ENCODE peak calls at places on chromosomes 11 and 22, in six cellular contexts. P, O, N, I, L and Y are unnamed samples.

GRCh38 chr11:87236368-87236767 is 198.6 kb downstream of the TMEM135 start:
- DNase-seq in P (no peak), O (no peak), N (no peak), I (no peak), L (no peak), Y (no peak)

GRCh38 chr11:8649361-8649760 is 33.1 kb downstream of the TRIM66 start:
- DNase-seq in P (no peak), O (no peak), N (no peak), I (no peak), L (peak; percentile 23), Y (peak; percentile 21)

GRCh38 chr22:49699476-49699875 is 128.2 kb downstream of the BRD1 start:
- DNase-seq in P (no peak), O (no peak), N (no peak), I (no peak), L (no peak), Y (no peak)

GRCh38 chr11:102237096-102237735 is 80.1 kb upstream of the BIRC3 start:
- DNase-seq in P (no peak), O (no peak), N (no peak), I (no peak), L (no peak), Y (peak; percentile 59)

GRCh38 chr11:63832336-63832735 is 6.6 kb upstream of the MARK2 start:
- DNase-seq in P (no peak), O (no peak), N (no peak), I (no peak), L (no peak), Y (no peak)

GRCh38 chr22:33000342-33001280 is 57.6 kb downstream of the SYN3 start:
- DNase-seq in P (peak; percentile 88), O (peak; percentile 3), N (no peak), I (peak; percentile 5), L (no peak), Y (no peak)

GRCh38 chr11:120708511-120709183 is 197.1 kb downstream of the GRIK4 start:
- DNase-seq in P (no peak), O (no peak), N (no peak), I (no peak), L (no peak), Y (no peak)

GRCh38 chr11:128902515-128903066 is 11.4 kb downstream of the KCNJ5 start:
- DNase-seq in P (no peak), O (no peak), N (no peak), I (no peak), L (no peak), Y (no peak)

GRCh38 chr11:2303627-2304155 is 1.9 kb downstream of the TSPAN32 start:
- DNase-seq in P (peak; percentile 20), O (no peak), N (no peak), I (no peak), L (no peak), Y (no peak)

GRCh38 chr22:40654522-40655167 is 18.1 kb upstream of the MRTFA start:
- DNase-seq in P (peak; percentile 42), O (no peak), N (peak; percentile 10), I (peak; percentile 49), L (peak; percentile 59), Y (no peak)

GRCh38 chr11:102868359-102868758 is 6.4 kb downstream of the MMP12 start:
- DNase-seq in P (no peak), O (no peak), N (no peak), I (no peak), L (no peak), Y (peak; percentile 44)

GRCh38 chr22:22735695-22736611 is 91.5 kb downstream of the GGTLC2 start:
- DNase-seq in P (no peak), O (no peak), N (no peak), I (no peak), L (no peak), Y (no peak)

GRCh38 chr11:105168457-105168856 is 28.9 kb upstream of the CARD18 start:
- DNase-seq in P (no peak), O (no peak), N (no peak), I (no peak), L (no peak), Y (peak; percentile 40)

GRCh38 chr11:107301886-107302285 is 155.7 kb downstream of the CWF19L2 start:
- DNase-seq in P (no peak), O (no peak), N (no peak), I (no peak), L (no peak), Y (no peak)

GRCh38 chr11:12193515-12194336 is 83.3 kb downstream of the MICAL2 start:
- DNase-seq in P (no peak), O (no peak), N (no peak), I (no peak), L (no peak), Y (no peak)